ENCODE peak calls at places on chromosomes 16 and 17, in eight cellular contexts. O is NCI-H526; B is stimulated activated CD8-positive, alpha-beta memory T cell treated with anti-CD3 and anti-CD28 coated beads, Interleukin-15, amount 100 ng/mL, for 24 hours; H is renal cortical epithelial cell; Y is activated CD8-positive, alpha-beta memory T cell treated with anti-CD3 and anti-CD28 coated beads, Interleukin-2, amount 50 U/mL, for 48 hours; E is kidney glomerular epithelial cell; D is activated CD4-positive, alpha-beta T cell treated with anti-CD3 and anti-CD28 coated beads for 24 hours; S is hypothalamus. U is an unnamed sample.

GRCh38 chr16:73262931-73263330 is 215.0 kb upstream of the ZFHX3 start:
- DNase-seq in E (no peak), D (no peak), Y (no peak), B (no peak), O (no peak), H (no peak), S (no peak), U (no peak)

GRCh38 chr16:31478956-31479355 is 4.0 kb upstream of the SLC5A2 start:
- DNase-seq in O (no peak), H (no peak), Y (no peak), E (no peak), B (no peak), D (no peak), S (no peak), U (no peak)

GRCh38 chr17:82241183-82241925 is 12.5 kb downstream of the SLC16A3 start:
- DNase-seq in D (no peak), S (peak), Y (peak), B (no peak), H (peak), O (no peak), E (peak), U (peak)

GRCh38 chr17:42521036-42521435 is 15.0 kb upstream of the NAGLU start:
- DNase-seq in O (no peak), H (no peak), B (no peak), S (no peak), E (peak), D (no peak), Y (no peak), U (no peak)

GRCh38 chr16:11627822-11628457 is 40.3 kb upstream of the SNN start:
- DNase-seq in Y (no peak), D (no peak), S (no peak), H (peak), B (no peak), E (peak), O (no peak), U (no peak)

GRCh38 chr17:18380471-18381157 is 3.0 kb downstream of the EVPLL start:
- DNase-seq in O (no peak), Y (no peak), D (no peak), S (no peak), E (no peak), H (no peak), B (no peak), U (no peak)

GRCh38 chr17:4304417-4305027 is 40.7 kb upstream of the ANKFY1 start:
- DNase-seq in S (no peak), D (peak), B (no peak), E (peak), H (no peak), Y (peak), O (no peak), U (peak)

GRCh38 chr17:43171761-43172487 is 910 bp downstream of the NBR1 start:
- DNase-seq in Y (peak), E (peak), B (no peak), H (peak), O (no peak), S (no peak), D (no peak), U (peak)

GRCh38 chr16:8901318-8901861 is 19.2 kb downstream of the LITAFD start:
- DNase-seq in E (no peak), H (no peak), B (no peak), Y (no peak), O (no peak), S (no peak), D (no peak), U (no peak)

GRCh38 chr16:27355610-27356009 is 41.8 kb downstream of the IL4R start:
- DNase-seq in B (no peak), E (no peak), Y (no peak), O (no peak), H (no peak), D (no peak), S (no peak), U (peak)

GRCh38 chr16:89343501-89344291 is 126.2 kb downstream of the ZNF778 start:
- DNase-seq in B (no peak), D (no peak), H (peak), O (no peak), Y (no peak), S (no peak), E (peak), U (no peak)

GRCh38 chr16:66662445-66663194 is 33.9 kb downstream of the CMTM4 start:
- DNase-seq in E (no peak), O (no peak), D (no peak), Y (peak), S (no peak), H (peak), B (no peak), U (peak)